ENCODE peak calls at places on chromosome 15, in five cellular contexts. One of them, this sample, is unnamed. For H3K4me1, the result is how much of the 10 kb centered on the place peaks cover.

GRCh38 chr15:44490628-44491027 is 46.3 kb upstream of the EIF3J start:
- DNase-seq in A549: no peak
- DNase-seq in SK-N-SH: no peak
- DNase-seq in H1: no peak
- DNase-seq in stomach: no peak
- DNase-seq in this sample: no peak

GRCh38 chr15:83248151-83248851 is 36.2 kb downstream of the BNC1 start:
- DNase-seq in SK-N-SH: peak
- DNase-seq in A549: peak
- DNase-seq in H1: peak
- DNase-seq in stomach: no peak
- DNase-seq in this sample: no peak

GRCh38 chr15:77032052-77032646 is 37.2 kb downstream of the PSTPIP1 start:
- DNase-seq in SK-N-SH: peak
- DNase-seq in H1: peak
- DNase-seq in stomach: peak
- DNase-seq in A549: no peak
- DNase-seq in this sample: peak

GRCh38 chr15:76986743-76987142 is 8.2 kb upstream of the PSTPIP1 start:
- DNase-seq in stomach: no peak
- DNase-seq in A549: no peak
- DNase-seq in SK-N-SH: no peak
- DNase-seq in H1: no peak
- DNase-seq in this sample: no peak

GRCh38 chr15:65072027-65072426 is 4.2 kb upstream of the RASL12 start:
- DNase-seq in stomach: no peak
- DNase-seq in A549: no peak
- DNase-seq in H1: no peak
- DNase-seq in SK-N-SH: no peak
- DNase-seq in this sample: peak

GRCh38 chr15:56978898-56979662 is 60.6 kb downstream of the TCF12 start:
- DNase-seq in A549: peak
- DNase-seq in H1: no peak
- DNase-seq in stomach: no peak
- DNase-seq in SK-N-SH: no peak
- DNase-seq in this sample: no peak

GRCh38 chr15:93837450-93837849 is 393.9 kb upstream of the MCTP2 start:
- DNase-seq in A549: no peak
- DNase-seq in H1: no peak
- DNase-seq in SK-N-SH: no peak
- DNase-seq in stomach: no peak
- DNase-seq in this sample: no peak

GRCh38 chr15:70283511-70283910 is 185.8 kb upstream of the TLE3 start:
- DNase-seq in A549: no peak
- DNase-seq in H1: no peak
- DNase-seq in stomach: no peak
- DNase-seq in SK-N-SH: no peak
- DNase-seq in this sample: no peak

GRCh38 chr15:83653639-83654378 is at the start of gene ADAMTSL3:
- DNase-seq in A549: peak
- DNase-seq in H1: peak
- DNase-seq in stomach: peak
- DNase-seq in SK-N-SH: peak
- DNase-seq in this sample: peak

GRCh38 chr15:25182736-25183445 is 228.1 kb downstream of the SNRPN start:
- DNase-seq in SK-N-SH: no peak
- DNase-seq in H1: peak
- DNase-seq in stomach: no peak
- DNase-seq in A549: no peak
- DNase-seq in this sample: peak

GRCh38 chr15:70054884-70055387 is 42.8 kb downstream of the TLE3 start:
- DNase-seq in SK-N-SH: no peak
- DNase-seq in A549: no peak
- DNase-seq in stomach: no peak
- DNase-seq in H1: no peak
- DNase-seq in this sample: peak

GRCh38 chr15:56719774-56720555 is 13.3 kb downstream of the ZNF280D start:
- DNase-seq in H1: no peak
- DNase-seq in A549: no peak
- DNase-seq in SK-N-SH: no peak
- DNase-seq in stomach: no peak
- DNase-seq in this sample: no peak

GRCh38 chr15:68271854-68272471 is 5.6 kb upstream of the FEM1B start:
- DNase-seq in SK-N-SH: peak
- DNase-seq in H1: no peak
- DNase-seq in A549: peak
- DNase-seq in stomach: no peak
- DNase-seq in this sample: peak

GRCh38 chr15:66287461-66288055 is 5.8 kb upstream of the DIS3L start:
- DNase-seq in stomach: no peak
- DNase-seq in SK-N-SH: peak
- DNase-seq in A549: peak
- DNase-seq in H1: no peak
- DNase-seq in this sample: no peak

GRCh38 chr15:101526021-101526420 is 36.5 kb upstream of the PCSK6 start:
- DNase-seq in SK-N-SH: peak
- DNase-seq in stomach: no peak
- DNase-seq in A549: no peak
- DNase-seq in H1: peak
- DNase-seq in this sample: no peak

GRCh38 chr15:33675246-33675645 is 293.1 kb upstream of the CHRM5 start:
- DNase-seq in stomach: no peak
- DNase-seq in A549: peak
- DNase-seq in H1: no peak
- DNase-seq in SK-N-SH: peak
- DNase-seq in this sample: no peak

GRCh38 chr15:33994005-33994615 is 25.8 kb downstream of the CHRM5 start:
- DNase-seq in SK-N-SH: no peak
- DNase-seq in H1: peak
- DNase-seq in A549: peak
- DNase-seq in stomach: no peak
- DNase-seq in this sample: no peak

GRCh38 chr15:66825731-66826130 is 123.7 kb downstream of the SMAD6 start:
- DNase-seq in stomach: no peak
- DNase-seq in H1: no peak
- DNase-seq in A549: no peak
- DNase-seq in SK-N-SH: no peak
- DNase-seq in this sample: no peak

GRCh38 chr15:40244961-40245523 is 6.2 kb downstream of the PAK6 start:
- DNase-seq in SK-N-SH: no peak
- DNase-seq in H1: no peak
- DNase-seq in A549: no peak
- DNase-seq in stomach: peak
- DNase-seq in this sample: no peak

GRCh38 chr15:50542051-50542450 is 4.4 kb downstream of the USP50 start:
- DNase-seq in SK-N-SH: no peak
- DNase-seq in A549: no peak
- DNase-seq in H1: no peak
- DNase-seq in stomach: no peak
- DNase-seq in this sample: no peak

GRCh38 chr15:73015493-73015892 is 36.8 kb upstream of the NEO1 start:
- DNase-seq in stomach: no peak
- DNase-seq in A549: peak
- DNase-seq in SK-N-SH: no peak
- DNase-seq in H1: peak
- DNase-seq in this sample: no peak

GRCh38 chr15:68302729-68303128 is 25.2 kb downstream of the FEM1B start:
- DNase-seq in A549: no peak
- DNase-seq in stomach: no peak
- DNase-seq in SK-N-SH: no peak
- DNase-seq in H1: peak
- DNase-seq in this sample: no peak

GRCh38 chr15:70474682-70475438 is 288.5 kb downstream of the UACA start:
- DNase-seq in H1: no peak
- DNase-seq in SK-N-SH: no peak
- DNase-seq in A549: peak
- DNase-seq in stomach: peak
- DNase-seq in this sample: no peak

GRCh38 chr15:75654201-75654907 is 6.6 kb downstream of the SNX33 start:
- DNase-seq in stomach: no peak
- DNase-seq in H1: no peak
- DNase-seq in SK-N-SH: no peak
- DNase-seq in A549: no peak
- DNase-seq in this sample: no peak

GRCh38 chr15:78597583-78597982 is 23.2 kb downstream of the CHRNA3 start:
- DNase-seq in A549: no peak
- DNase-seq in stomach: no peak
- DNase-seq in SK-N-SH: no peak
- DNase-seq in H1: no peak
- DNase-seq in this sample: no peak

GRCh38 chr15:41881925-41882688 is 11.7 kb downstream of the SPTBN5 start:
- DNase-seq in SK-N-SH: no peak
- DNase-seq in H1: peak
- DNase-seq in A549: no peak
- DNase-seq in stomach: peak
- DNase-seq in this sample: peak

GRCh38 chr15:31280037-31280830 is 46.4 kb upstream of the KLF13 start:
- DNase-seq in A549: no peak
- DNase-seq in SK-N-SH: peak
- DNase-seq in H1: peak
- DNase-seq in stomach: peak
- DNase-seq in this sample: peak

GRCh38 chr15:70158996-70159355 is 61.3 kb upstream of the TLE3 start:
- DNase-seq in A549: no peak
- DNase-seq in stomach: no peak
- DNase-seq in SK-N-SH: no peak
- DNase-seq in H1: no peak
- DNase-seq in this sample: no peak

GRCh38 chr15:43318990-43319771 is 11.2 kb downstream of the LCMT2 start:
- DNase-seq in stomach: no peak
- DNase-seq in H1: no peak
- DNase-seq in A549: no peak
- DNase-seq in SK-N-SH: no peak
- DNase-seq in this sample: no peak

GRCh38 chr15:77025066-77025435 is 30.1 kb downstream of the PSTPIP1 start:
- DNase-seq in H1: no peak
- DNase-seq in A549: no peak
- DNase-seq in SK-N-SH: no peak
- DNase-seq in stomach: no peak
- DNase-seq in this sample: no peak

GRCh38 chr15:41281236-41281635 is 50.2 kb downstream of the CHP1 start:
- DNase-seq in SK-N-SH: no peak
- DNase-seq in stomach: no peak
- DNase-seq in A549: peak
- DNase-seq in H1: no peak
- DNase-seq in this sample: no peak

GRCh38 chr15:57138260-57138895 is 219.9 kb downstream of the TCF12 start:
- DNase-seq in stomach: peak
- DNase-seq in A549: peak
- DNase-seq in SK-N-SH: peak
- DNase-seq in H1: no peak
- DNase-seq in this sample: no peak

GRCh38 chr15:49809894-49810594 is 189.2 kb downstream of the DTWD1 start:
- DNase-seq in SK-N-SH: no peak
- DNase-seq in H1: no peak
- DNase-seq in stomach: no peak
- DNase-seq in A549: peak
- DNase-seq in this sample: no peak

GRCh38 chr15:76982356-76982755 is 12.6 kb upstream of the PSTPIP1 start:
- DNase-seq in A549: no peak
- DNase-seq in H1: no peak
- DNase-seq in SK-N-SH: no peak
- DNase-seq in stomach: no peak
- DNase-seq in this sample: no peak

DNA sequence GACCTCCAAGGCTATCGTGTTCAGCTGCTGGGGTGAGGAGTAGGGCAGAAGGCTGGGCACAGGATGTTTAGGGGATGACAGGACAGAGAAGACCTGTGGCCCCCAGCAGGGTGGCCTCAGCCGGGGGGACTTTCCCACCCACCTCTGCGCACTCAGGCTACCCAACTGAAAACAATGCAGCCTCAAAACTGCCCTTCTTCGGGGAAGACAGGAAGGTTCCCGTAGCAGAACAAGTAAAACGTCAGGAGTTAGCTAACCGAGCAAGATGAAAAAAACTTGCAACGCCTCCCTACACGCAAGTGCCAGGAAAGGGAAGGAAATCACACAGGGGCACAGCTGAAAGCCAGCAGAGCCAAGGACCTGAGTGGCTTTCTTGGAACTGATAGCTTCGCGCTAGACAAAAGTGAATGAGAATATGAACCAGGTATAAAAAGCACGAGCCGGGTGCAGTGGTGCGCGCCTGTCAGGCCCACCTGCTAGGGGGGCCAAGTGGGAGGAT is 38.4 kb upstream of the FURIN start:
- DNase-seq in stomach: no peak
- DNase-seq in SK-N-SH: no peak
- DNase-seq in H1: no peak
- DNase-seq in A549: no peak
- DNase-seq in this sample: no peak
- TF ChIP-seq EP300 in stomach: peak
- TF ChIP-seq EP300 in SK-N-SH: no peak
- TF ChIP-seq EP300 in H1: no peak
- TF ChIP-seq EP300 in A549: no peak
- TF ChIP-seq EP300 in this sample: no peak

GRCh38 chr15:81291916-81292424 is 32.0 kb downstream of the STARD5 start:
- DNase-seq in SK-N-SH: no peak
- DNase-seq in H1: no peak
- DNase-seq in A549: no peak
- DNase-seq in stomach: no peak
- DNase-seq in this sample: no peak
- H3K4me1 ChIP-seq in SK-N-SH: under half
- H3K4me1 ChIP-seq in H1: under half
- H3K4me1 ChIP-seq in A549: under half
- H3K4me1 ChIP-seq in stomach: under half
- H3K4me1 ChIP-seq in this sample: under half

GRCh38 chr15:62896969-62897486 is 145.5 kb upstream of the TPM1 start:
- DNase-seq in stomach: peak
- DNase-seq in A549: peak
- DNase-seq in SK-N-SH: peak
- DNase-seq in H1: no peak
- DNase-seq in this sample: peak
- TF ChIP-seq EP300 in stomach: peak
- TF ChIP-seq EP300 in A549: peak
- TF ChIP-seq EP300 in SK-N-SH: peak
- TF ChIP-seq EP300 in H1: no peak
- TF ChIP-seq EP300 in this sample: no peak

GRCh38 chr15:61731081-61731480 is 329.2 kb downstream of the VPS13C start:
- DNase-seq in H1: no peak
- DNase-seq in A549: no peak
- DNase-seq in stomach: no peak
- DNase-seq in SK-N-SH: no peak
- DNase-seq in this sample: no peak

GRCh38 chr15:61742591-61742990 is 317.7 kb downstream of the VPS13C start:
- DNase-seq in SK-N-SH: no peak
- DNase-seq in A549: no peak
- DNase-seq in stomach: no peak
- DNase-seq in H1: no peak
- DNase-seq in this sample: no peak

DNA sequence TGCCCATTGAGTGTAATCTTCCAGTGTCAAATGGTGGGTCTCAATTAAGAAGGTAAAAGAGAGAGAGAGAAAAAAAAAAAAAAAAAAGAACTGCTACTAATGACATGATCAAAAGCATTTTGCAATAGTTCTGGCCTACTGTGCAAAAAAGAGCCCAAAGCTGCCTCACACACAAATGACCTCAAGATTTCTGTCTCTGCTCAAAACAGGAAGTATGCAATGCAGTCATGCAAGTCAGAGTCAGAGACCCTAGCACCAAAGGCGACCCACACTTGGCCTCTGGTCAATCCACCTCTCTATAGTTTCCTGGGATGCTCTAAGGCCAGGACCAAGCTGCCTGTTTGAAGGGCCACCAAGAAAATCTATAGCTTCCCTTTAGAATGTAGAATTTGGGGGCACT is 323.5 kb downstream of the VPS13C start:
- DNase-seq in SK-N-SH: no peak
- DNase-seq in H1: no peak
- DNase-seq in A549: no peak
- DNase-seq in stomach: no peak
- DNase-seq in this sample: no peak
- H3K4me1 ChIP-seq in SK-N-SH: under half
- H3K4me1 ChIP-seq in H1: under half
- H3K4me1 ChIP-seq in A549: under half
- H3K4me1 ChIP-seq in stomach: under half
- H3K4me1 ChIP-seq in this sample: under half